ENCODE peak calls at places on chromosomes 13 and 19, in six cellular contexts. P, S, Z, G, L and C are unnamed samples.

GRCh38 chr19:48961051-48961649 is 4.0 kb upstream of the FTL start:
- DNase-seq in L (no peak), G (no peak), Z (no peak), S (no peak), P (no peak), C (no peak)

GRCh38 chr13:109938255-109938936 is 152.0 kb upstream of the IRS2 start:
- DNase-seq in G (no peak), P (peak), L (no peak), S (no peak), Z (peak), C (peak)

GRCh38 chr13:36919833-36920611 is at the start of gene SMAD9:
- DNase-seq in P (peak), L (no peak), S (peak), Z (no peak), G (peak), C (peak)

GRCh38 chr13:45833663-45834062 is 17.9 kb downstream of the SIAH3 start:
- DNase-seq in S (no peak), Z (no peak), G (no peak), P (no peak), L (no peak), C (peak)

GRCh38 chr19:43667524-43668405 is 2.2 kb downstream of the PLAUR start:
- DNase-seq in G (no peak), L (no peak), Z (no peak), P (no peak), S (no peak), C (peak)

GRCh38 chr13:109990296-109990695 is 203.9 kb upstream of the IRS2 start:
- DNase-seq in S (no peak), L (no peak), Z (no peak), G (no peak), P (no peak), C (no peak)

GRCh38 chr13:40063278-40063698 is 407.8 kb downstream of the COG6 start:
- DNase-seq in Z (peak), P (no peak), L (no peak), S (no peak), G (no peak), C (peak)

GRCh38 chr19:5031231-5032100 is 62.6 kb downstream of the KDM4B start:
- DNase-seq in S (peak), Z (peak), L (peak), P (peak), G (peak), C (peak)

GRCh38 chr13:61728468-61728867 is 312.8 kb upstream of the PCDH20 start:
- DNase-seq in Z (no peak), P (no peak), S (no peak), L (no peak), G (no peak), C (peak)

GRCh38 chr13:36344886-36345437 is 1.2 kb downstream of the SPART start:
- DNase-seq in S (no peak), Z (no peak), L (no peak), P (no peak), G (no peak), C (peak)

DNA sequence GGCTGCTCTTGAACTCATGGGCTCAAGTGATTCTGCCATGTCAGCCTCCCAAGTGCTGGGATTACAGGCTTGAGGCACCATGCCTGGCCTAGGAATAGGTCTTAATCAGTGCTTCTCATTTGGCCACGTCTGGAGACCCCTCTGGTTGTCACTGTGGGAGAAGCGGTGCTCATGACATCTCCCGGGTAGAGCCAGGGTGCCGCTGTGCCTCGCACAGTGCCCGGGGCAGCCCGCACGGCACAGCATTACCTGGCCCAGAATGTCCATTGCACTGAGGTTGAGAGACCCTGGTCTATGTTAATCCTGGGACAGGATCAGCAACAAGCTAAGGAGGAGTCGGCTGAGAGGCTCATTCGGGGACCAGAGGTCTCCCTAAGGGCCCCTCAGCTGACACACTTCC is 160.8 kb downstream of the EFNB2 start:
- DNase-seq in L (no peak), S (no peak), G (no peak), Z (no peak), P (no peak), C (no peak)
- H3K4me3 ChIP-seq in L (no peak), S (no peak), G (no peak), Z (no peak), P (no peak), C (no peak)

GRCh38 chr19:7927605-7928333 is 1.8 kb upstream of the CTXN1 start:
- DNase-seq in S (no peak), P (no peak), G (no peak), L (no peak), Z (no peak), C (no peak)

GRCh38 chr19:7926727-7927604 is 1.0 kb upstream of the CTXN1 start:
- DNase-seq in S (no peak), L (no peak), Z (no peak), P (no peak), G (no peak), C (no peak)

GRCh38 chr19:7930765-7931164 is 4.8 kb upstream of the CTXN1 start:
- DNase-seq in G (no peak), P (no peak), S (no peak), L (no peak), Z (no peak), C (no peak)

GRCh38 chr19:7928334-7928706 is 2.4 kb upstream of the CTXN1 start:
- DNase-seq in Z (no peak), S (no peak), G (no peak), P (no peak), L (no peak), C (no peak)

DNA sequence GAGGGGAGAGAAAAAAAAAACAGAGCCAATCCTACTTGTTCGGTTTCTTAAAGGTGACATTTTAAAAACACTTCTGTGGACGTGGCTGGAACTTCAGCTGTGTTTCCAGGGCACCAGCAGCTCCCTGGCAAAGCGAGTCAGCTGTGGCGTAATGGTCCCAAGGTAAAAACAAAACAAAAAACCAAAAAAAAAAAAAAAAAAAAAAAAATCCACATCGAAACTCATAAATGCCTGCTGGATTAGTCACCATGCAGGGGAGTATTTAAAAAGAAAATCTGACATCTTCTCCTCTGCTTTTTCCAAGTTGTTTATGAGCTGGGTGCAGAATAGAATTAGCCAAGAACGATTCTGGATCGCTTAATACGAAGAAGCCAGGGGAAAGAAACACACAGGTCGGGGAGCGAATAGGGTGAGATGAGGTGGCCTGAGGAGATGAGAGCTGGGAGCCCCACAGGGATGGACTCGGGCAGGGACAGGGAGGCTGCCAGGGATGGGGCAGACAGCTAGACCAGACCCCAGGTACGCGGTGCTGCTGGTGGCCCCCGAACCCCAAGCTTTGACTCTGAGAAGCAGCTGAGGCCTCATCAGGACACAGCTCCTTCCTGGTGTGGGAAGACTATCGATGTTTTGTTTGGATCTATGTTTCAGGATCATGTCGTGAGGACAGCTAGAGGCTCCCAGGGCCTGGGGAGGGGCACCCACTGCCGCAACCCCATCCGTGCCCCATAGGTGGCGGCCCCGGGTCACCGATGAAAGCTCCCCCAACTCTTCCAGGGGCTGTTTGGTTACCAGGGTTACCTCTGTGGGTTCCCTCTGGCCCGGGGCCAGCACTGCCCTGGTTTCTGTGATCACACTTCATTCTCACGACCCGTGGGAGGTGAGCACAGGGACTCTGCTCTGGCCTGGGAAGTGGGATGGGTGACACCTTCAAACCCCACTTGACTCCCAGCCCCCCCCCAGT is 3.1 kb upstream of the CTXN1 start:
- DNase-seq in S (peak), P (peak), Z (no peak), L (peak), G (no peak), C (peak)
- TF ChIP-seq CTCF in S (no peak), P (peak), Z (peak), L (peak), G (no peak), C (peak)

DNA sequence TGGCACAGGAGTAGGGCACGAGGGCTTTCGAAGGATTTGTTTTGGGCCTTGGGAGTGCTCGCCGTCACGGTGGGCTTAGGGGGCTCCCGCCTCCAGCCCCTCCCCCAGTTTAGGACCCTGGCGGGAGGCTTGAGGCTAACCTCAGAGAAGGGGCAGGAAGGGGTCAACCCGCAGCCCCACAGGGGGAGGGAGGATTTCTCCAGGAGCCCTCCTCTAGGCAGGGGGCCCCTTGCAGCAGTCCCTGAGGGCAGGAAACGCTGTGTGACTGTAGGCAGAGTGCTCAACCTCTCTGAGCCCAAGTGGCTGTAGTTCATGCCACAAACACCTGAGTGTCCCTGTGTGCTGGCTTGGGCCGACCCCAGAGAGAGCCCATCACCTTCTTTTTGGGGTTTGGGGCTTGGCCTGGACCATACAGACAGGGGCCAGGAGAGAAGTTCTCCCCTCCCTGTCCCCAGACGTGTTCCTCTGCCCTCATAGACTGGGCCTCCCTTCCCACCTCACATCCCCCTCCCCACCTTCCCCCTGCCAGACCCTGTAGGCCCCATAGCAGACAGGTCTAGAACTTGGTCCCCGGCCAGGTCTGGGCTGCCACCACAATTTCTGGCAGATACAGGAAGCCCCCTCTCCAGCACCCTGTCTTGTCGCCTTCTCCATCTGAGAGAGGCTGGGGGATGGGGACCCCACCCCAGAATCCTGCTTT is 8.1 kb downstream of the ISYNA1 start:
- DNase-seq in G (no peak), S (no peak), P (no peak), Z (no peak), L (no peak), C (no peak)
- H3K4me3 ChIP-seq in G (peak), S (peak), P (peak), Z (peak), L (peak), C (no peak)

DNA sequence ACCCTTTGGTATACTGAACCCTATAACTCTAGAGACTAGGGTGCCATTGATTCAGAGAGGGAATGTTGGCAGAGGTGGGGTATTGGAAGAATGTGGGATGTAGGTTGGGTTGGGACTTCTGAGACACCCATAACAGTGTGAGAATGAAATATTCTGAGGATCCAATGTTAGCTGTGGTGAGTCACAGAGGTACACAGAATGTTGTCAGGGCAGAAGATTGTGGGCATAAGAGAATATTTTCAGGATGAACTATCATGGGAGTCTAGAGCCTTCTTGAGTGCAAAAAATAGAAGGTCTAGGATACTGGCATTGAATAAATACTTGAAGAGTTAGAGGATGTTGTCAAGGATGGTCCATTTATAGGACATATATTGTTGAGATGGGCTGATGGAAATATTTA is 9.0 kb downstream of the KLK13 start:
- DNase-seq in P (no peak), S (no peak), Z (no peak), G (no peak), L (no peak), C (no peak)
- TF ChIP-seq CTCF in P (no peak), S (no peak), Z (no peak), G (no peak), L (no peak), C (no peak)

GRCh38 chr19:1654178-1654792 is 1.9 kb upstream of the TCF3 start:
- DNase-seq in S (no peak), L (no peak), Z (no peak), G (no peak), P (no peak), C (no peak)
- H3K4me3 ChIP-seq in S (no peak), L (no peak), Z (no peak), G (no peak), P (no peak), C (no peak)

DNA sequence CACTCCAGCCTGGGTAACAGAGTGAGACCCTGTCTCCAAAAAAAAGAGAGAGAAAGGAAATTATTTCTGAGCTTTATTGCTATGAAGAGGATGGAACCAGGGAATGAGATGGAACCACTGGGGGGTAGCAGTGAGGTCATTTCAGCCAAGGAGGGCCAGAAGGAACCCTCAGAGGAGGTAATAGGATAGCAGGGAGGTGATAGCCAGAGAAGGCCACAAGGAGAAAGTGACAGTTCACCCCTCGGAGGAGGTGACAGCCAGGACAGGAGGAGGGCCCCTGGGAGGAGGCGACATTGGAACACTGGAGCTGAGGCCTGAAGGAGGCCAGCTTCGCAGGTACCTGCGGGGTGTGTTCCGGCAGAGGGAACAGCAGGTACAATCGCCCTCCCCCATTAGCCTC is 695 bp upstream of the PGPEP1 start:
- DNase-seq in G (no peak), P (no peak), S (peak), Z (no peak), L (no peak), C (no peak)
- TF ChIP-seq CTCF in G (no peak), P (no peak), S (peak), Z (no peak), L (no peak), C (no peak)

GRCh38 chr19:2950286-2951124 is 5.7 kb upstream of the ZNF77 start:
- DNase-seq in S (peak), P (peak), L (peak), Z (peak), G (peak), C (peak)

GRCh38 chr19:2945575-2946184 is 909 bp upstream of the ZNF77 start:
- DNase-seq in S (no peak), Z (no peak), P (no peak), L (no peak), G (no peak), C (no peak)

GRCh38 chr19:2952953-2953481 is 8.2 kb upstream of the ZNF77 start:
- DNase-seq in P (no peak), L (no peak), S (no peak), Z (no peak), G (no peak), C (no peak)

GRCh38 chr19:2944775-2945574 is at the start of gene ZNF77:
- DNase-seq in S (peak), G (peak), Z (peak), P (peak), L (peak), C (peak)

GRCh38 chr19:2949939-2950285 is 5.1 kb upstream of the ZNF77 start:
- DNase-seq in P (peak), Z (no peak), G (no peak), S (peak), L (peak), C (peak)
- H3K4me3 ChIP-seq in P (peak), Z (peak), G (peak), S (peak), L (peak), C (peak)